ENCODE peak calls at places on chromosomes 3 and 15, in seven cellular contexts. One of them, this sample, is unnamed.

GRCh38 chr15:73854265-73854664 is 19.1 kb upstream of the TBC1D21 start:
- DNase-seq in HCT116: no peak
- DNase-seq in SK-N-SH: no peak
- DNase-seq in GM12878: no peak
- DNase-seq in K562: no peak
- DNase-seq in H1: no peak
- DNase-seq in HepG2: no peak
- DNase-seq in this sample: no peak

GRCh38 chr15:45454825-45455224 is 67.7 kb downstream of the SLC30A4 start:
- DNase-seq in HCT116: peak
- DNase-seq in H1: no peak
- DNase-seq in SK-N-SH: no peak
- DNase-seq in HepG2: no peak
- DNase-seq in K562: no peak
- DNase-seq in GM12878: peak
- DNase-seq in this sample: peak

GRCh38 chr3:61964566-61964965 is 403.2 kb downstream of the PTPRG start:
- DNase-seq in HepG2: no peak
- DNase-seq in H1: no peak
- DNase-seq in SK-N-SH: no peak
- DNase-seq in K562: no peak
- DNase-seq in GM12878: no peak
- DNase-seq in HCT116: peak
- DNase-seq in this sample: no peak

GRCh38 chr15:47484119-47484518 is 233.2 kb upstream of the SEMA6D start:
- DNase-seq in HepG2: no peak
- DNase-seq in GM12878: no peak
- DNase-seq in H1: no peak
- DNase-seq in HCT116: no peak
- DNase-seq in K562: no peak
- DNase-seq in SK-N-SH: no peak
- DNase-seq in this sample: no peak

GRCh38 chr3:111904376-111905241 is 45.5 kb downstream of the PHLDB2 start:
- DNase-seq in SK-N-SH: no peak
- DNase-seq in GM12878: no peak
- DNase-seq in H1: no peak
- DNase-seq in HCT116: peak
- DNase-seq in HepG2: peak
- DNase-seq in K562: no peak
- DNase-seq in this sample: peak

GRCh38 chr3:128011140-128011539 is 41.1 kb upstream of the SEC61A1 start:
- DNase-seq in SK-N-SH: peak
- DNase-seq in K562: peak
- DNase-seq in H1: peak
- DNase-seq in HCT116: peak
- DNase-seq in GM12878: no peak
- DNase-seq in HepG2: peak
- DNase-seq in this sample: peak

GRCh38 chr3:160003520-160004128 is 15.0 kb downstream of the IL12A start:
- DNase-seq in K562: peak
- DNase-seq in SK-N-SH: peak
- DNase-seq in HCT116: peak
- DNase-seq in GM12878: no peak
- DNase-seq in H1: no peak
- DNase-seq in HepG2: peak
- DNase-seq in this sample: no peak

GRCh38 chr3:152554980-152555379 is 280.0 kb upstream of the P2RY1 start:
- DNase-seq in GM12878: no peak
- DNase-seq in K562: no peak
- DNase-seq in SK-N-SH: no peak
- DNase-seq in HCT116: no peak
- DNase-seq in HepG2: no peak
- DNase-seq in H1: no peak
- DNase-seq in this sample: no peak

GRCh38 chr3:111728566-111728935 is 130.5 kb upstream of the PHLDB2 start:
- DNase-seq in SK-N-SH: no peak
- DNase-seq in HCT116: no peak
- DNase-seq in HepG2: no peak
- DNase-seq in H1: no peak
- DNase-seq in GM12878: no peak
- DNase-seq in K562: no peak
- DNase-seq in this sample: no peak

GRCh38 chr15:87500240-87500639 is 756.3 kb downstream of the NTRK3 start:
- DNase-seq in H1: no peak
- DNase-seq in HCT116: no peak
- DNase-seq in SK-N-SH: peak
- DNase-seq in GM12878: no peak
- DNase-seq in K562: no peak
- DNase-seq in HepG2: no peak
- DNase-seq in this sample: no peak

GRCh38 chr3:142644502-142644901 is 48.3 kb downstream of the PLS1 start:
- DNase-seq in GM12878: no peak
- DNase-seq in K562: no peak
- DNase-seq in H1: no peak
- DNase-seq in HepG2: no peak
- DNase-seq in HCT116: no peak
- DNase-seq in SK-N-SH: no peak
- DNase-seq in this sample: no peak

GRCh38 chr3:131802029-131802428 is 232.8 kb downstream of the CPNE4 start:
- DNase-seq in H1: no peak
- DNase-seq in HepG2: no peak
- DNase-seq in HCT116: no peak
- DNase-seq in SK-N-SH: no peak
- DNase-seq in GM12878: no peak
- DNase-seq in K562: no peak
- DNase-seq in this sample: no peak

GRCh38 chr3:185754920-185755319 is 69.9 kb downstream of the IGF2BP2 start:
- DNase-seq in H1: no peak
- DNase-seq in SK-N-SH: no peak
- DNase-seq in K562: no peak
- DNase-seq in HepG2: no peak
- DNase-seq in GM12878: no peak
- DNase-seq in HCT116: no peak
- DNase-seq in this sample: no peak

GRCh38 chr15:99369250-99369649 is 118.0 kb downstream of the LRRC28 start:
- DNase-seq in K562: no peak
- DNase-seq in HCT116: no peak
- DNase-seq in SK-N-SH: no peak
- DNase-seq in HepG2: no peak
- DNase-seq in H1: no peak
- DNase-seq in GM12878: no peak
- DNase-seq in this sample: no peak

GRCh38 chr15:31280037-31280830 is 46.4 kb upstream of the KLF13 start:
- DNase-seq in HCT116: no peak
- DNase-seq in H1: no peak
- DNase-seq in K562: no peak
- DNase-seq in GM12878: no peak
- DNase-seq in SK-N-SH: peak
- DNase-seq in HepG2: peak
- DNase-seq in this sample: no peak

GRCh38 chr3:167820114-167820865 is 84.8 kb downstream of the SERPINI1 start:
- DNase-seq in K562: no peak
- DNase-seq in HepG2: peak
- DNase-seq in SK-N-SH: no peak
- DNase-seq in H1: no peak
- DNase-seq in GM12878: no peak
- DNase-seq in HCT116: no peak
- DNase-seq in this sample: no peak

GRCh38 chr15:47812436-47813109 is 95.3 kb downstream of the SEMA6D start:
- DNase-seq in K562: no peak
- DNase-seq in SK-N-SH: no peak
- DNase-seq in HepG2: peak
- DNase-seq in HCT116: no peak
- DNase-seq in GM12878: peak
- DNase-seq in H1: no peak
- DNase-seq in this sample: peak

GRCh38 chr3:194730369-194730768 is 44.7 kb downstream of the FAM43A start:
- DNase-seq in HepG2: no peak
- DNase-seq in SK-N-SH: no peak
- DNase-seq in HCT116: no peak
- DNase-seq in GM12878: no peak
- DNase-seq in K562: no peak
- DNase-seq in H1: no peak
- DNase-seq in this sample: peak

GRCh38 chr15:74622758-74623157 is 7.1 kb downstream of the CLK3 start:
- DNase-seq in HepG2: no peak
- DNase-seq in HCT116: no peak
- DNase-seq in H1: no peak
- DNase-seq in SK-N-SH: no peak
- DNase-seq in K562: no peak
- DNase-seq in GM12878: no peak
- DNase-seq in this sample: no peak

GRCh38 chr3:13461169-13462124 is 18.7 kb upstream of the HDAC11 start:
- DNase-seq in HepG2: peak
- DNase-seq in K562: peak
- DNase-seq in SK-N-SH: peak
- DNase-seq in H1: peak
- DNase-seq in HCT116: peak
- DNase-seq in GM12878: no peak
- DNase-seq in this sample: peak

GRCh38 chr15:95604634-95605036 is 725.9 kb upstream of the NR2F2 start:
- DNase-seq in HCT116: no peak
- DNase-seq in HepG2: no peak
- DNase-seq in H1: no peak
- DNase-seq in SK-N-SH: no peak
- DNase-seq in GM12878: no peak
- DNase-seq in K562: no peak
- DNase-seq in this sample: no peak

GRCh38 chr3:32781211-32781968 is 36.4 kb upstream of the TRIM71 start:
- DNase-seq in SK-N-SH: peak
- DNase-seq in GM12878: peak
- DNase-seq in H1: peak
- DNase-seq in HepG2: peak
- DNase-seq in K562: peak
- DNase-seq in HCT116: peak
- DNase-seq in this sample: peak
- TF ChIP-seq JUND in SK-N-SH: no peak
- TF ChIP-seq JUND in GM12878: no peak
- TF ChIP-seq JUND in H1: peak
- TF ChIP-seq JUND in HepG2: no peak
- TF ChIP-seq JUND in K562: no peak
- TF ChIP-seq JUND in HCT116: no peak
- TF ChIP-seq JUND in this sample: no peak

DNA sequence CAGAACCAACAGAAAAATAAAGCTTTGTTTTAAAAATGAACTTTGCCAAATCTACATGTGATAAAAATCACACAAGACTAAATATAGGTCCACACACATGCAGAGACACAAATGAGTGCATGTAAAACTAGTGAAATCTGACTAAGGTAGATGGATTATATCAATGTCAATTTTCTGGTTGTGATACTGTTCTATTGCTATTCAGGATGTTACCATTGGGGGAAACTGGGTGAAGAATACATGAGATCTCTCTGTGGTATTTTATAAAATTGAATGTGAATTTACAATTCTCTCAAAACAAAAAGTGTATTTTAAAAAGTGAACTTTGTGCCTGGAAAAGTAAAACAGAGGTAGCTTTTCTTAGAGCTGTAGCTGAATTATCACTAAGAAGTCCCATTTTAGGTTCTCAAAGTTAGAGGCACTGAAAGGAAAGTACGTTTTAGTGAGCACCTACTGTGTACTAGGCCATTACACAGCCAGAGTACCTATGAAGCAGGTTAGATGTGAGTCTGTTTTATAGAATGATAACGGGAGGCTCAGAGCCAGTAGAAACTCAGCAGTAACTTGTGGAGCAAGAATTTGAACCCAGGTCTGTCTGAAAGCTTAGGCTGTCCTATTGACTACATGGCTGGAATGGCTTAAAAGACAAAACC is 8.2 kb downstream of the GRAMD2A start:
- DNase-seq in H1: no peak
- DNase-seq in K562: no peak
- DNase-seq in HCT116: no peak
- DNase-seq in GM12878: no peak
- DNase-seq in HepG2: no peak
- DNase-seq in SK-N-SH: no peak
- DNase-seq in this sample: no peak
- TF ChIP-seq JUND in H1: no peak
- TF ChIP-seq JUND in K562: no peak
- TF ChIP-seq JUND in HCT116: no peak
- TF ChIP-seq JUND in GM12878: no peak
- TF ChIP-seq JUND in HepG2: no peak
- TF ChIP-seq JUND in SK-N-SH: no peak
- TF ChIP-seq JUND in this sample: no peak

GRCh38 chr3:157127831-157128767 is 31.8 kb downstream of the CCNL1 start:
- DNase-seq in HepG2: peak
- DNase-seq in GM12878: no peak
- DNase-seq in SK-N-SH: no peak
- DNase-seq in H1: no peak
- DNase-seq in K562: no peak
- DNase-seq in HCT116: peak
- DNase-seq in this sample: no peak

GRCh38 chr3:157127268-157127667 is 32.7 kb downstream of the CCNL1 start:
- DNase-seq in K562: no peak
- DNase-seq in H1: no peak
- DNase-seq in HepG2: no peak
- DNase-seq in SK-N-SH: no peak
- DNase-seq in HCT116: no peak
- DNase-seq in GM12878: no peak
- DNase-seq in this sample: no peak

GRCh38 chr3:157129782-157130137 is 30.2 kb downstream of the CCNL1 start:
- DNase-seq in HCT116: peak
- DNase-seq in SK-N-SH: no peak
- DNase-seq in GM12878: no peak
- DNase-seq in H1: no peak
- DNase-seq in K562: no peak
- DNase-seq in HepG2: no peak
- DNase-seq in this sample: no peak

GRCh38 chr3:157130138-157130880 is 29.6 kb downstream of the CCNL1 start:
- DNase-seq in HepG2: peak
- DNase-seq in SK-N-SH: peak
- DNase-seq in H1: peak
- DNase-seq in K562: peak
- DNase-seq in GM12878: no peak
- DNase-seq in HCT116: peak
- DNase-seq in this sample: peak

GRCh38 chr3:157128771-157129671 is 30.9 kb downstream of the CCNL1 start:
- DNase-seq in SK-N-SH: no peak
- DNase-seq in HepG2: peak
- DNase-seq in GM12878: no peak
- DNase-seq in H1: no peak
- DNase-seq in K562: no peak
- DNase-seq in HCT116: peak
- DNase-seq in this sample: peak
- TF ChIP-seq JUND in SK-N-SH: no peak
- TF ChIP-seq JUND in HepG2: no peak
- TF ChIP-seq JUND in GM12878: no peak
- TF ChIP-seq JUND in H1: no peak
- TF ChIP-seq JUND in K562: no peak
- TF ChIP-seq JUND in HCT116: no peak
- TF ChIP-seq JUND in this sample: no peak

DNA sequence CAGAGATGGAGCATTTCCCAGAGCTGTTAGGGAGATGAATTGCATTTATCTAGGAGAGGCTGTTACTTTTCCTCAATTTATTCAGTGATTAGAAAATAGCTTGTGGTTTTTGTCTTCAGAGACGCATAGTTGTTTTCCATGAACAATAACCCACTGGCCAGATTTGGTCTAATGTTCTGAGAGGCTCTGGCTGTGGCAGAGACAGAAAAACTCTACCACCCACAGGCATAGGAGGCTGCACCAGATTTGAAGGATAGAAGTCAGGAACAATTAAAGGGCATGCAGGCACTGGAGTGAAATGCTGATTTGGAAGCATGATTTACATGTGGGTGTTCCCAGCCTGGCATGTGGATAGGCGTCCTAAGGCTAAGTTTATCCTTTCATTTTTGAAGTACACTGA is 143.5 kb downstream of the NFKBIZ start:
- DNase-seq in K562: no peak
- DNase-seq in GM12878: no peak
- DNase-seq in SK-N-SH: no peak
- DNase-seq in HepG2: no peak
- DNase-seq in H1: no peak
- DNase-seq in HCT116: no peak
- DNase-seq in this sample: no peak
- TF ChIP-seq JUND in K562: no peak
- TF ChIP-seq JUND in GM12878: no peak
- TF ChIP-seq JUND in SK-N-SH: no peak
- TF ChIP-seq JUND in HepG2: no peak
- TF ChIP-seq JUND in H1: no peak
- TF ChIP-seq JUND in HCT116: no peak
- TF ChIP-seq JUND in this sample: no peak